ENCODE peak calls at places on chromosomes 13 and 19, in six cellular contexts. U is fibroblast of the aortic adventitia; K is stimulated activated CD4-positive, alpha-beta T cell treated with anti-CD3 and anti-CD28 coated beads, Interleukin-4, amount 100 ng/mL, for 4 hours; O is activated CD4-positive, alpha-beta T cell treated with anti-CD3 and anti-CD28 coated beads, Interleukin-2, amount 10 ng/mL, durations not matched to agents 7 days and 5 days; F is activated T-helper 1 cell treated with anti-CD3 and anti-CD28 coated beads, Interleukin-12 subunit alpha, Interleukin-12 subunit beta, Interleukin-2, Interleukin-4 antibody, amounts not matched to agents 30 ng/mL and 10 ng/mL and 1 ng/mL, durations not matched to agents 14 hours and 24 hours and 36 hours; Z is ELR. W is an unnamed sample.

GRCh38 chr19:31286491-31286890 is 62.7 kb downstream of the TSHZ3 start:
- DNase-seq in U (no peak), K (no peak), O (no peak), F (no peak), Z (no peak), W (peak)

GRCh38 chr13:83752141-83752540 is 130.1 kb downstream of the SLITRK1 start:
- DNase-seq in U (peak), K (no peak), O (no peak), F (no peak), Z (peak), W (no peak)

GRCh38 chr13:108000998-108001397 is 214.3 kb downstream of the LIG4 start:
- DNase-seq in U (no peak), K (no peak), O (no peak), F (no peak), Z (no peak), W (no peak)

GRCh38 chr19:47644199-47644598 is 35.3 kb downstream of the BICRA start:
- DNase-seq in U (no peak), K (no peak), O (no peak), F (no peak), Z (no peak), W (no peak)

GRCh38 chr19:38135150-38135998 is 88.6 kb downstream of the DPF1 start:
- DNase-seq in U (peak), K (no peak), O (no peak), F (no peak), Z (no peak), W (no peak)

GRCh38 chr19:52336117-52336811 is at the start of gene ZNF610:
- DNase-seq in U (peak), K (peak), O (peak), F (peak), Z (peak), W (peak)

GRCh38 chr19:48603449-48603848 is 3.1 kb upstream of the SPACA4 start:
- DNase-seq in U (no peak), K (no peak), O (no peak), F (no peak), Z (no peak), W (no peak)

GRCh38 chr13:20053016-20053415 is 94.5 kb downstream of the ZMYM2 start:
- DNase-seq in U (peak), K (no peak), O (no peak), F (no peak), Z (no peak), W (no peak)

GRCh38 chr19:15091918-15092753 is 10.1 kb downstream of the OR1I1 start:
- DNase-seq in U (peak), K (peak), O (peak), F (peak), Z (peak), W (no peak)

GRCh38 chr13:101416181-101417042 is at the start of gene NALCN:
- DNase-seq in U (peak), K (no peak), O (no peak), F (no peak), Z (peak), W (no peak)

GRCh38 chr13:100957741-100958140 is 283.1 kb upstream of the TMTC4 start:
- DNase-seq in U (no peak), K (no peak), O (no peak), F (no peak), Z (no peak), W (no peak)

GRCh38 chr13:30800107-30800506 is 64.8 kb downstream of the ALOX5AP start:
- DNase-seq in U (no peak), K (no peak), O (no peak), F (no peak), Z (no peak), W (no peak)

GRCh38 chr13:45456196-45456972 is 8.4 kb upstream of the COG3 start:
- DNase-seq in U (peak), K (no peak), O (no peak), F (no peak), Z (peak), W (no peak)

GRCh38 chr13:31775686-31776085 is 36.4 kb downstream of the RXFP2 start:
- DNase-seq in U (peak), K (no peak), O (no peak), F (no peak), Z (no peak), W (no peak)

GRCh38 chr13:19586904-19587634 is 25.7 kb upstream of the TPTE2 start:
- DNase-seq in U (no peak), K (peak), O (peak), F (peak), Z (peak), W (peak)

GRCh38 chr19:3202346-3202745 is 16.6 kb downstream of the NCLN start:
- DNase-seq in U (no peak), K (no peak), O (no peak), F (no peak), Z (no peak), W (no peak)

GRCh38 chr13:111384441-111385181 is 64.2 kb downstream of the TEX29 start:
- DNase-seq in U (no peak), K (no peak), O (peak), F (no peak), Z (no peak), W (no peak)

GRCh38 chr19:55283548-55284393 is at the start of gene BRSK1:
- DNase-seq in U (peak), K (peak), O (peak), F (peak), Z (peak), W (no peak)

GRCh38 chr19:8576273-8576993 is 809 bp downstream of the MYO1F start:
- DNase-seq in U (no peak), K (no peak), O (no peak), F (no peak), Z (no peak), W (no peak)

GRCh38 chr13:49693191-49693733 is 2.0 kb upstream of the EBPL start:
- DNase-seq in U (peak), K (no peak), O (no peak), F (no peak), Z (peak), W (no peak)

GRCh38 chr19:47518139-47518538 is 3.3 kb upstream of the NAPA start:
- DNase-seq in U (no peak), K (peak), O (peak), F (peak), Z (no peak), W (no peak)

GRCh38 chr13:75486146-75486545 is 4.2 kb upstream of the TBC1D4 start:
- DNase-seq in U (no peak), K (no peak), O (no peak), F (no peak), Z (peak), W (no peak)

GRCh38 chr13:94323746-94324408 is 155.6 kb downstream of the DCT start:
- DNase-seq in U (no peak), K (peak), O (peak), F (peak), Z (no peak), W (no peak)

GRCh38 chr13:24222756-24223155 is 62.2 kb downstream of the SPATA13 start:
- DNase-seq in U (no peak), K (no peak), O (no peak), F (no peak), Z (no peak), W (no peak)

GRCh38 chr19:55685776-55686175 is 10.8 kb downstream of the EPN1 start:
- DNase-seq in U (no peak), K (no peak), O (no peak), F (no peak), Z (no peak), W (no peak)

GRCh38 chr19:55085923-55086715 is 10.4 kb downstream of the EPS8L1 start:
- DNase-seq in U (no peak), K (no peak), O (no peak), F (no peak), Z (no peak), W (no peak)

GRCh38 chr19:45404557-45405434 is at the start of gene PPP1R13L:
- DNase-seq in U (peak), K (peak), O (peak), F (peak), Z (peak), W (peak)

GRCh38 chr19:1065606-1066109 is 1.3 kb upstream of the ARHGAP45 start:
- DNase-seq in U (no peak), K (no peak), O (no peak), F (no peak), Z (no peak), W (no peak)

GRCh38 chr19:3361384-3362216 is 4.8 kb upstream of the NFIC start:
- DNase-seq in U (no peak), K (no peak), O (no peak), F (no peak), Z (no peak), W (no peak)

GRCh38 chr19:18274776-18275356 is 614 bp upstream of the IQCN start:
- DNase-seq in U (peak), K (no peak), O (peak), F (no peak), Z (peak), W (peak)

GRCh38 chr13:110644892-110645521 is 29.7 kb downstream of the NAXD start:
- DNase-seq in U (peak), K (no peak), O (peak), F (peak), Z (peak), W (peak)